ENCODE peak calls at places on chromosome 2, in seven cellular contexts. H is HepG2, O is SK-N-SH, Z is HCT116, Y is K562, U is GM12878, F is H1. Q is an unnamed sample.

GRCh38 chr2:176612736-176613135 is 343.5 kb downstream of the MTX2 start:
- DNase-seq in Y (no peak), H (no peak), Z (no peak), F (no peak), U (no peak), O (no peak), Q (no peak)

GRCh38 chr2:115303-115702 is 69.0 kb upstream of the FAM110C start:
- DNase-seq in F (no peak), H (peak; percentile 28), U (no peak), O (no peak), Z (peak; percentile 26), Y (no peak), Q (peak; percentile 54)

GRCh38 chr2:223027442-223027841 is 24.5 kb upstream of the KCNE4 start:
- DNase-seq in Z (no peak), H (no peak), U (no peak), Y (no peak), O (no peak), F (no peak), Q (peak; percentile 30)

GRCh38 chr2:181483876-181484275 is 26.7 kb downstream of the ITGA4 start:
- DNase-seq in O (no peak), U (no peak), F (no peak), Z (no peak), Y (no peak), H (no peak), Q (no peak)

GRCh38 chr2:86593266-86593665 is 30.0 kb upstream of the CHMP3 start:
- DNase-seq in H (no peak), Z (no peak), O (no peak), Y (no peak), F (no peak), U (no peak), Q (no peak)

GRCh38 chr2:235689427-235689853 is 195.6 kb downstream of the AGAP1 start:
- DNase-seq in U (no peak), Z (no peak), H (no peak), O (no peak), F (no peak), Y (no peak), Q (no peak)

GRCh38 chr2:59302683-59303082 is 1061.6 kb upstream of the FANCL start:
- DNase-seq in F (no peak), Y (no peak), Z (no peak), U (no peak), O (no peak), H (no peak), Q (no peak)

GRCh38 chr2:12010059-12010458 is 263.6 kb downstream of the LPIN1 start:
- DNase-seq in H (no peak), F (no peak), O (no peak), U (no peak), Y (no peak), Z (no peak), Q (no peak)

GRCh38 chr2:86794866-86795265 is 4.2 kb upstream of the CD8A start:
- DNase-seq in U (no peak), Y (no peak), F (no peak), O (no peak), H (no peak), Z (no peak), Q (no peak)

GRCh38 chr2:128420776-128421175 is 102.1 kb upstream of the HS6ST1 start:
- DNase-seq in H (no peak), Y (no peak), O (peak; percentile 57), U (no peak), Z (no peak), F (no peak), Q (no peak)

GRCh38 chr2:240919161-240919781 is 13.1 kb downstream of the CROCC2 start:
- DNase-seq in O (peak; percentile 34), F (peak; percentile 44), U (no peak), H (no peak), Z (no peak), Y (no peak), Q (no peak)

GRCh38 chr2:172242968-172243367 is 140.3 kb upstream of the DLX2 start:
- DNase-seq in Y (no peak), H (no peak), Z (no peak), F (no peak), U (no peak), O (no peak), Q (peak; percentile 20)

GRCh38 chr2:47964277-47964676 is 58.0 kb upstream of the FBXO11 start:
- DNase-seq in F (no peak), H (no peak), Y (no peak), U (no peak), Z (no peak), O (no peak), Q (no peak)

GRCh38 chr2:18610103-18610502 is 20.7 kb upstream of the NT5C1B start:
- DNase-seq in F (no peak), H (no peak), U (no peak), Y (no peak), O (no peak), Z (no peak), Q (no peak)

GRCh38 chr2:175871331-175871730 is 130.7 kb downstream of the LNPK start:
- DNase-seq in Y (no peak), H (no peak), Z (no peak), O (no peak), U (no peak), F (no peak), Q (no peak)

GRCh38 chr2:85921659-85922058 is 32.9 kb upstream of the ST3GAL5 start:
- DNase-seq in H (no peak), F (no peak), O (no peak), Y (peak; percentile 66), U (no peak), Z (no peak), Q (no peak)

GRCh38 chr2:168188011-168188410 is 59.4 kb downstream of the STK39 start:
- DNase-seq in H (no peak), Y (no peak), F (no peak), Z (no peak), U (no peak), O (no peak), Q (no peak)

GRCh38 chr2:3404495-3404894 is 25.0 kb downstream of the TRAPPC12 start:
- DNase-seq in U (no peak), F (no peak), Z (no peak), O (no peak), H (no peak), Y (no peak), Q (no peak)

DNA sequence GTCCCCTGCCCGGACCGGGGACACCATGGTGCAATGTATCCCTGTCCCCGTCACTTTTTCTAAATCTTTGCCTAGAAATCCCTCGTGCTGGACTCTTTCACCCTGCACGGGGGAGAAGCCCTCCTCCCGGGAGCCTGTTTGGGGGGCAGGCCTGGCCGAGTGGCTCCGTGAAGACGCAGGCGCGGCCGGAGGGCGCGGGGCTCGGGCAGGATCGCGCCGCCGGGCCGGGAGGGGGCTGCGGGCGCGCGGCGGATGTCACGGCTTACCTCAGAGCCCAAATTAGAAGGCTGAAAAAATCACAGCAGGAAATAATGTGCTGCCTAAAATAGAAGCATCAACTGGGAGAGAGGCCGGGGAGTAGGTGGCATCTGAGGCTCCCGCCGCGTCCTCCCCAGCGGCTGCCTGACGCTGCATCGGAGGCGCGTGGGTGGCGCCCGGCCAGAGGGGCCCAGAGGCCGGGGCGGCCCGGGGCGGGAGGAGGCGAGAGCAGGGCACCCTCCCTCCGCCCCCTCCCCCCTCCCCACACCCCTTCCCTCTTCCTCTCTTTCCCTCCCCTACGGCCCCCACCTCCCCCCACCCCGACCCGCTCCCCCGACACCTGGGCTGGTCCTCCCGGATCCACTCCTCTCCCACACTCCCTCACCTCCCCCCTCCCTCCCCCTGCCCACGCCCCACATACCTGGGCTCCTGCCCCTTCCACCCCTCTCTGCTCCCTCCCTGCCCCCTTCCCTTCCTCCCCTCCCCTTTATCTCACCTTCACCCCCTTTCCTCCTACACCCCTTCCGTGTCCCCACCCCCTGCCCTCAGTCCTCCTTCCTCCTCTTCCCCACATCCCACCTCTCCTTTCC is 51.9 kb downstream of the SLC4A1AP start:
- DNase-seq in O (peak; percentile 93), Y (no peak), Z (no peak), H (no peak), U (no peak), F (peak; percentile 66), Q (no peak)
- TF ChIP-seq JUND in O (no peak), Y (no peak), Z (no peak), H (no peak), U (no peak), F (no peak), Q (no peak)

GRCh38 chr2:217988840-217989204 is 14.0 kb downstream of the TNS1 start:
- DNase-seq in O (no peak), U (no peak), F (no peak), H (no peak), Y (no peak), Z (no peak), Q (no peak)
- TF ChIP-seq JUND in O (no peak), U (no peak), F (no peak), H (no peak), Y (no peak), Z (no peak), Q (no peak)

DNA sequence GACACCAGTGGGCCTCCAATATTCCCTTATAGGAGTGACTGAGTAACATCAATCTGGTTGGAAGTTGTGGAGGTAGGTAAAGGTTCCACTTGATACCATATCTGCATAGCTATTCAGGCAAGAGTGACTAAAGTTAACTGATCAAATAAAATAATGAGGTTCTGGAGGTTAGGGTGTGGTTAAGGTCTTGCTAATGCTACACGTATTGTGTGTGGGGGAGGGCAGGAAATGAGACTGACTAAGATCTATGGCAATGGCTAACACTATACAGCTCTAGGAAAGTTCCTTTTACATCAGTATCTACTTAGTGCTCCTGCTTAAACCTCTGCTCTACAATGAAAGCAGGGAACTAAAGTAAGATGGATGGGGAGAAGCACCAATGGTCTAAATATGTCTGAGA is 149.1 kb upstream of the MGAT5 start:
- DNase-seq in Z (no peak), U (no peak), H (no peak), Y (no peak), O (no peak), F (no peak), Q (no peak)
- TF ChIP-seq JUND in Z (no peak), U (no peak), H (no peak), Y (no peak), O (no peak), F (no peak), Q (no peak)

DNA sequence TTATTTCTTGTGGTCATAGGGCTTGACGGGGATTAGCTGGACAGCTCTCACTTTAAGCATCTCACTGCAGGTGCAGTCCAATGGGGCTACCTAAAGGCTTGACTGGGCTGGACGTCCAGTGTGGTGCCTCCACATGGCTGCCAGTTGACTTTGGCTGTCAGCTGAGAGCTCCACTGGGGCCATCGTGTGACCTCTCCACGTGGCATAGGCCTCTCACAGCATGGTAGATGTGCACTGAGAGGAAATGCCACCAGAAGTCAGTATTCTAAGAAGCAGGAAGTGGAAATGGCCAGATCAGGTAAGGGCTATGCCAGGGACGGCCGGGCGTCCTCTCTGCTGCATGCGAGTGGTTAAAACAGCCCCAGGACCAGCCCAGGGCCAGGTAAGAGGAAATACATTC is 105.2 kb upstream of the TWIST2 start:
- DNase-seq in F (no peak), O (no peak), H (no peak), Y (no peak), U (no peak), Z (no peak), Q (no peak)
- TF ChIP-seq JUND in F (no peak), O (no peak), H (no peak), Y (no peak), U (no peak), Z (no peak), Q (no peak)

Q was measured in T47D.